ENCODE peak calls at places on chromosomes 13 and 19, in five cellular contexts. B, N, U, R and V are unnamed samples.

GRCh38 chr19:30095171-30095570 is 153.1 kb downstream of the URI1 start:
- DNase-seq in U (no peak), B (no peak), N (no peak), R (peak; percentile 27), V (no peak)

GRCh38 chr13:45224181-45224580 is 23.3 kb upstream of the KCTD4 start:
- DNase-seq in N (no peak), B (no peak), R (no peak), U (no peak), V (no peak)

GRCh38 chr13:51590966-51591627 is 6.8 kb downstream of the WDFY2 start:
- DNase-seq in R (no peak), U (no peak), N (peak; percentile 10), B (peak; percentile 58), V (peak; percentile 67)

GRCh38 chr19:33408116-33408515 is 34.6 kb downstream of the CEBPG start:
- DNase-seq in U (no peak), N (no peak), R (peak; percentile 34), B (no peak), V (no peak)

GRCh38 chr19:35299523-35300339 is 7.8 kb downstream of the MAG start:
- DNase-seq in U (peak; percentile 53), R (no peak), N (peak; percentile 99), B (no peak), V (no peak)

GRCh38 chr19:42206871-42207755 is 10.4 kb downstream of the DEDD2 start:
- DNase-seq in U (no peak), B (no peak), R (no peak), N (peak; percentile 49), V (no peak)

GRCh38 chr19:41531438-41532311 is 44.3 kb upstream of the CEACAM21 start:
- DNase-seq in N (peak; percentile 81), R (peak; percentile 81), B (peak; percentile 55), U (peak; percentile 89), V (peak; percentile 82)

GRCh38 chr19:38851622-38852230 is 1.9 kb upstream of the HNRNPL start:
- DNase-seq in U (peak; percentile 96), R (peak; percentile 97), N (peak; percentile 88), B (peak; percentile 96), V (peak; percentile 94)

GRCh38 chr13:58852076-58852475 is 1220.5 kb downstream of the PCDH17 start:
- DNase-seq in N (no peak), U (no peak), R (no peak), B (no peak), V (no peak)

GRCh38 chr19:56367829-56368711 is 25.3 kb downstream of the ZNF582 start:
- DNase-seq in N (peak; percentile 86), B (peak; percentile 85), R (peak; percentile 96), U (peak; percentile 93), V (peak; percentile 91)
- H3K4me3 ChIP-seq in N (peak overlapping the region; percentile 51), B (peak overlapping the region; percentile 64), R (peak overlapping the region; percentile 87), U (peak overlapping the region; percentile 69), V (peak overlapping the region; percentile 31)

GRCh38 chr19:51410950-51411748 is 6.3 kb downstream of the SIGLEC10 start:
- DNase-seq in B (no peak), N (no peak), U (no peak), R (no peak), V (no peak)

GRCh38 chr19:51402117-51402516 is 11.7 kb upstream of the C19orf84 start:
- DNase-seq in N (no peak), U (no peak), R (no peak), B (no peak), V (no peak)

DNA sequence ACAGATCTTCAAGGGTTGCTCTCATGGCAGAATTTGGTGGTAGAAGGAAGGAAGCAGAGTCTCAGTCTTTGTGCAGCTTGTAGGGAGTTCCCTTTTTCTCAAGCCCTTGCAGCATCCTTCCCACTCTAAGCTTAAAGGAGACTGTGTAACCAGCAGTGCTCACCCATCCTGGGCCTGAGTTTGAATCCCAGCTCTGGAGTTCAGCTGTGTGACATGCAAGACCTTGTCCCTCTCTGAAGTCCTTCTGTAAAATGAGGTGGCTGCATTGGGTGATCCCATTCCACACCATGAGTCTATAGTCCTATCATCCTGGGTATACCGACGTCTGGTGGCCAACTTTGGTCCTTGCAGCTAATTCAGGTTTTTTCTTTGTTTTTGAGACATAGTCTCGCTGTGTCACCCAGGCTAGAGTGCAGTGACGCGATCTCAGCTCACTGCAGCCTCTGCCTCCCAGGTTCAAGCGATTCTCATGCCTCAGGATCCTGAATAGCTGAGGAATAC is 9.8 kb downstream of the SIGLEC10 start:
- DNase-seq in N (peak; percentile 77), R (no peak), B (no peak), U (no peak), V (peak; percentile 21)
- TF ChIP-seq CTCF in N (peak; percentile 89), R (peak; percentile 23), B (peak; percentile 8), U (peak; percentile 18), V (peak; percentile 22)

GRCh38 chr13:42393573-42394360 is 121.8 kb downstream of the AKAP11 start:
- DNase-seq in N (no peak), B (no peak), R (no peak), U (no peak), V (no peak)
- H3K4me3 ChIP-seq in N (no peak overlapping the region), B (no peak overlapping the region), R (no peak overlapping the region), U (no peak overlapping the region), V (no peak overlapping the region)

DNA sequence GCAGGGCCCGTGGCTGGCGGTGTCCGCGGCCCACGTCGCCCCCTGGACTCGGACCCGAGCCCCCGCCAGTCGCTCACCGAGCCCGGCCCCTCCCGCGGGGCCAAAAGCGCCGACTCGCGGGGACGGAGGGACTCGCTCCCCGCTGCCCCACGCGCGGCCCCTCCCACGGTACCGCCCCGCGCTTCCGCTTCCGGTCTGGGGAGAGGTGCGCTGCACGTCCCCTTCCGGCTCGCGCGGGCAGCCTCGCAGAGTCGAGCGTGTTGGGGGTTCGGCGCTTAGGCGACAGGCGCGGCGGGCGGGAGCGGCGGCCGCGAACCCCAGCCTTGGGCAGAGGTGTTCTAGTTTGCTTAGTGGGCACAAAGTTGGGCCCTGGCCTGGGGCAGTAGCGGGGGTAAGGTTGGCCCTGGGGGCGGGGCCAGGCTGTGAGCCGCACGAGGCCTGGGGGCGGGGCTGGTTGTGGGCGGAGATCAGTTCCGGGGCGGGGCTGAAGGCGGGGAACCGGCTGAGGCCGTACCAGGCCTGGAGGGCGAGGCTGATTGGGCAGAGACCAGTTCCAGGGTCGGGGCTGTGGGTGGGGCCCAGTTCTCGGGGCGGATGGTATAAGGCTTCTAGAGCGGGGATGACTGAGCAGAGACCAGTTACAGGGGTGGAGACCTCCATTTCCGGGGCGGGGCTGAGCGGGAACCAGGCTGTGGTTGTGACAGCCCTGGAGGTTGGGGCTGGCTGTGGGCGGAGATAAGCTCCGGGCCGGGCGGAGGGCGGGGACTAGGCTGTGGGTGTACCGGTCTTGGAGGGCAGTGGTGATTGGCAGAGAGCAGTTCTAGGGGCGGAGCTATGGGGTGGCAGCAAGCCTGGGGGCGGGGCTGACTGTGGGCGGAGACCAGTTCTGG is at the start of the genes MBD3L1 and ZNF558:
- DNase-seq in U (peak; percentile 100), R (peak; percentile 100), N (peak; percentile 99), B (peak; percentile 97), V (peak; percentile 99)
- TF ChIP-seq CTCF in U (peak; percentile 51), R (peak; percentile 32), N (peak; percentile 44), B (peak; percentile 55), V (peak; percentile 7)

GRCh38 chr19:4124638-4125037 is 716 bp upstream of the MAP2K2 start:
- DNase-seq in B (no peak), N (no peak), R (no peak), U (no peak), V (no peak)
- H3K4me3 ChIP-seq in B (peak overlapping the region; percentile 95), N (peak overlapping the region; percentile 91), R (peak overlapping the region; percentile 67), U (peak overlapping the region; percentile 79), V (no peak overlapping the region)

GRCh38 chr19:44587863-44588752 is 25.3 kb upstream of the IGSF23 start:
- DNase-seq in U (no peak), B (no peak), N (no peak), R (no peak), V (no peak)
- TF ChIP-seq CTCF in U (no peak), B (no peak), N (no peak), R (peak; percentile 28), V (no peak)

DNA sequence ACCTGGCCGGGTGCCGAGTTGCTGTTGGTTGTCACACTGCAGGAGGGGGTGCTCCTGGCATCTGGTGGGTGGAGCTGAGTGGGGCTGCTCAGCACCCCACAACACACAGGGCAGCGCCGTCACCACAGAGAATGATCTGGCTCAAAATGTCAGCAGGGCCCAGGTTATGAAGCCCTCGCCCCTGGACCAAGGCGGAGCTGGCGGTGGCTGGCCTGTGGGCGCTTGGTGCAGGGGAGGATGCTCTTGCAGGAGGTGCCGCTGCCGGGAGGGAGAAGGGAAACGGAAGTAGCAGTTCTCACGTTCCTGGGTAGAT is 14.2 kb upstream of the LENG8 start:
- DNase-seq in B (no peak), R (no peak), N (no peak), U (no peak), V (no peak)
- H3K4me3 ChIP-seq in B (no peak overlapping the region), R (no peak overlapping the region), N (no peak overlapping the region), U (no peak overlapping the region), V (no peak overlapping the region)

GRCh38 chr19:14968247-14968646 is 11.4 kb downstream of the SLC1A6 start:
- DNase-seq in R (no peak), N (no peak), U (no peak), B (no peak), V (no peak)
- TF ChIP-seq CTCF in R (no peak), N (no peak), U (no peak), B (no peak), V (no peak)